ENCODE peak calls at places on chromosome 3, in five cellular contexts. J is iris pigment epithelial cell; X is NCI-H460; Q is brain microvascular endothelial cell; I is activated T-cell treated with anti-CD3 and anti-CD28 coated beads, Interleukin-2, amount 50 U/mL, for 4 hours. G is an unnamed sample.

GRCh38 chr3:13887746-13888300 is 8.0 kb upstream of the WNT7A start:
- DNase-seq in J (no peak), I (no peak), Q (no peak), X (no peak), G (no peak)

GRCh38 chr3:30890907-30891306 is 3.6 kb downstream of the GADL1 start:
- DNase-seq in I (no peak), Q (no peak), J (no peak), X (no peak), G (no peak)

GRCh38 chr3:127406309-127407025 is 118.6 kb upstream of the PRR20G start:
- DNase-seq in I (no peak), Q (no peak), J (peak; percentile 26), X (peak; percentile 13), G (no peak)

GRCh38 chr3:190205739-190206138 is 85.0 kb upstream of the P3H2 start:
- DNase-seq in I (no peak), X (peak; percentile 54), Q (peak; percentile 74), J (peak; percentile 89), G (peak; percentile 74)

GRCh38 chr3:164732166-164732565 is 346.1 kb downstream of the SI start:
- DNase-seq in J (no peak), Q (no peak), X (no peak), I (no peak), G (no peak)

GRCh38 chr3:13852638-13853009 is 27.2 kb downstream of the WNT7A start:
- DNase-seq in J (no peak), X (no peak), Q (no peak), I (no peak), G (no peak)

GRCh38 chr3:175386630-175387029 is 527.5 kb downstream of the NAALADL2 start:
- DNase-seq in X (peak; percentile 1), J (peak; percentile 95), I (no peak), Q (peak; percentile 96), G (peak; percentile 90)

GRCh38 chr3:119856695-119857094 is 74.8 kb downstream of the NR1I2 start:
- DNase-seq in Q (no peak), J (peak; percentile 33), X (no peak), I (no peak), G (no peak)

GRCh38 chr3:185744997-185745843 is 79.6 kb downstream of the IGF2BP2 start:
- DNase-seq in I (no peak), Q (peak; percentile 97), J (peak; percentile 95), X (no peak), G (peak; percentile 96)

GRCh38 chr3:150078983-150079739 is 108.5 kb upstream of the PFN2 start:
- DNase-seq in Q (peak; percentile 94), X (no peak), J (peak; percentile 97), I (no peak), G (peak; percentile 86)

GRCh38 chr3:184635126-184635525 is 73.5 kb downstream of the EPHB3 start:
- DNase-seq in I (no peak), J (no peak), X (no peak), Q (no peak), G (no peak)

GRCh38 chr3:179760944-179761343 is 108.1 kb downstream of the USP13 start:
- DNase-seq in J (peak; percentile 93), I (no peak), X (peak; percentile 11), Q (peak; percentile 85), G (peak; percentile 86)

GRCh38 chr3:45938858-45939257 is 4.4 kb upstream of the CXCR6 start:
- DNase-seq in I (peak; percentile 86), Q (peak; percentile 92), J (peak; percentile 91), X (peak; percentile 59), G (peak; percentile 86)

G was measured in mesenchymal stem cell.